ENCODE peak calls at places on chromosomes 12 and 14, in six cellular contexts. K, I, G, L, Q and B are unnamed samples.

GRCh38 chr12:119308743-119309456 is 25.6 kb upstream of the CCDC60 start:
- DNase-seq in K (no peak), I (no peak), G (peak), L (no peak), Q (no peak), B (no peak)

GRCh38 chr12:64534672-64535199 is 75.6 kb upstream of the RASSF3 start:
- DNase-seq in K (no peak), I (no peak), G (no peak), L (no peak), Q (no peak), B (no peak)

GRCh38 chr12:48917857-48918537 is 7.3 kb downstream of the FKBP11 start:
- DNase-seq in K (peak), I (no peak), G (no peak), L (no peak), Q (no peak), B (no peak)

GRCh38 chr12:50110127-50110761 is 1.8 kb upstream of the COX14 start:
- DNase-seq in K (peak), I (no peak), G (peak), L (no peak), Q (no peak), B (no peak)

GRCh38 chr14:49526101-49526500 is 60.1 kb downstream of the RPS29 start:
- DNase-seq in K (no peak), I (no peak), G (no peak), L (no peak), Q (no peak), B (no peak)

GRCh38 chr12:68200854-68201253 is 24.8 kb downstream of the IL26 start:
- DNase-seq in K (no peak), I (no peak), G (no peak), L (no peak), Q (peak), B (no peak)

GRCh38 chr12:34401659-34402227 is 379.4 kb downstream of the ALG10 start:
- DNase-seq in K (no peak), I (no peak), G (peak), L (no peak), Q (no peak), B (no peak)

GRCh38 chr12:113373966-113374365 is 15.6 kb downstream of the PLBD2 start:
- DNase-seq in K (no peak), I (no peak), G (no peak), L (no peak), Q (no peak), B (no peak)

GRCh38 chr12:103877934-103878510 is 37.0 kb upstream of the NT5DC3 start:
- DNase-seq in K (peak), I (peak), G (no peak), L (peak), Q (no peak), B (peak)

GRCh38 chr12:52252728-52253328 is 19.8 kb downstream of the KRT7 start:
- DNase-seq in K (no peak), I (no peak), G (no peak), L (no peak), Q (no peak), B (no peak)

GRCh38 chr12:92927436-92928116 is 1.5 kb downstream of the EEA1 start:
- DNase-seq in K (peak), I (peak), G (no peak), L (peak), Q (no peak), B (peak)

GRCh38 chr14:104078031-104078455 is 7.5 kb upstream of the ASPG start:
- DNase-seq in K (peak), I (peak), G (peak), L (peak), Q (peak), B (peak)

GRCh38 chr14:61570188-61570960 is 124.9 kb upstream of the HIF1A start:
- DNase-seq in K (no peak), I (peak), G (no peak), L (peak), Q (no peak), B (peak)

GRCh38 chr14:54344445-54344844 is 52.4 kb upstream of the CDKN3 start:
- DNase-seq in K (no peak), I (no peak), G (no peak), L (no peak), Q (no peak), B (no peak)

GRCh38 chr14:94029250-94029649 is 3.1 kb downstream of the OTUB2 start:
- DNase-seq in K (no peak), I (no peak), G (no peak), L (no peak), Q (no peak), B (no peak)

GRCh38 chr12:67068204-67068731 is 200.9 kb upstream of the CAND1 start:
- DNase-seq in K (no peak), I (no peak), G (peak), L (no peak), Q (no peak), B (no peak)

GRCh38 chr12:121861549-121862254 is 3.0 kb upstream of the HPD start:
- DNase-seq in K (no peak), I (peak), G (no peak), L (peak), Q (no peak), B (peak)

GRCh38 chr12:30863839-30864238 is 62.7 kb upstream of the TSPAN11 start:
- DNase-seq in K (no peak), I (no peak), G (no peak), L (no peak), Q (no peak), B (no peak)

GRCh38 chr12:105960319-105961076 is 178.3 kb downstream of the NUAK1 start:
- DNase-seq in K (no peak), I (peak), G (no peak), L (no peak), Q (no peak), B (no peak)

GRCh38 chr14:32826404-32827082 is 112.1 kb upstream of the NPAS3 start:
- DNase-seq in K (peak), I (peak), G (no peak), L (no peak), Q (no peak), B (peak)

GRCh38 chr12:33825442-33825841 is 196.9 kb upstream of the ALG10 start:
- DNase-seq in K (no peak), I (no peak), G (no peak), L (no peak), Q (no peak), B (no peak)

GRCh38 chr12:76041406-76041805 is 9.8 kb upstream of the PHLDA1 start:
- DNase-seq in K (no peak), I (no peak), G (no peak), L (no peak), Q (no peak), B (no peak)

GRCh38 chr12:132194556-132194955 is 50.3 kb downstream of the NOC4L start:
- DNase-seq in K (no peak), I (no peak), G (no peak), L (no peak), Q (no peak), B (no peak)

GRCh38 chr14:35368139-35368460 is 36.4 kb downstream of the NFKBIA start:
- DNase-seq in K (no peak), I (no peak), G (no peak), L (no peak), Q (no peak), B (no peak)

GRCh38 chr14:100712490-100712889 is 14.2 kb upstream of the DLK1 start:
- DNase-seq in K (no peak), I (no peak), G (no peak), L (no peak), Q (no peak), B (no peak)

GRCh38 chr14:42095155-42095554 is 488.5 kb downstream of the LRFN5 start:
- DNase-seq in K (no peak), I (no peak), G (peak), L (no peak), Q (no peak), B (no peak)

GRCh38 chr12:48818831-48819590 is 715 bp downstream of the CACNB3 start:
- DNase-seq in K (no peak), I (peak), G (peak), L (no peak), Q (no peak), B (no peak)

GRCh38 chr14:47526591-47527244 is 148.7 kb downstream of the MDGA2 start:
- DNase-seq in K (no peak), I (no peak), G (no peak), L (no peak), Q (no peak), B (no peak)

GRCh38 chr12:130879781-130880389 is 8.0 kb downstream of the RAN start:
- DNase-seq in K (peak), I (peak), G (no peak), L (no peak), Q (no peak), B (no peak)

GRCh38 chr12:21651821-21652220 is 5.8 kb downstream of the LDHB start:
- DNase-seq in K (no peak), I (no peak), G (no peak), L (no peak), Q (no peak), B (no peak)

GRCh38 chr14:104333903-104334811 is 195.8 kb downstream of the KIF26A start:
- DNase-seq in K (no peak), I (no peak), G (no peak), L (no peak), Q (no peak), B (no peak)

GRCh38 chr12:19739195-19739776 is 300.0 kb downstream of the AEBP2 start:
- DNase-seq in K (peak), I (peak), G (no peak), L (peak), Q (no peak), B (peak)

GRCh38 chr14:104080557-104081492 is 4.7 kb upstream of the ASPG start:
- DNase-seq in K (no peak), I (no peak), G (no peak), L (no peak), Q (no peak), B (no peak)

GRCh38 chr12:66453111-66453510 is 150.8 kb downstream of the HELB start:
- DNase-seq in K (no peak), I (no peak), G (no peak), L (no peak), Q (no peak), B (no peak)

GRCh38 chr12:91180577-91180976 is 2.0 kb downstream of the DCN start:
- DNase-seq in K (no peak), I (peak), G (no peak), L (peak), Q (peak), B (peak)

GRCh38 chr14:34930591-34931069 is 52.2 kb upstream of the SRP54 start:
- DNase-seq in K (peak), I (no peak), G (no peak), L (no peak), Q (no peak), B (no peak)

GRCh38 chr12:57046947-57047890 is 2.7 kb downstream of the MYO1A start:
- DNase-seq in K (peak), I (no peak), G (no peak), L (no peak), Q (no peak), B (no peak)

GRCh38 chr12:57049047-57049446 is 882 bp downstream of the MYO1A start:
- DNase-seq in K (no peak), I (no peak), G (no peak), L (no peak), Q (no peak), B (no peak)

GRCh38 chr12:57048423-57048822 is 1.5 kb downstream of the MYO1A start:
- DNase-seq in K (no peak), I (no peak), G (no peak), L (no peak), Q (no peak), B (no peak)

GRCh38 chr12:57046392-57046791 is 3.5 kb downstream of the MYO1A start:
- DNase-seq in K (no peak), I (no peak), G (no peak), L (no peak), Q (no peak), B (no peak)

DNA sequence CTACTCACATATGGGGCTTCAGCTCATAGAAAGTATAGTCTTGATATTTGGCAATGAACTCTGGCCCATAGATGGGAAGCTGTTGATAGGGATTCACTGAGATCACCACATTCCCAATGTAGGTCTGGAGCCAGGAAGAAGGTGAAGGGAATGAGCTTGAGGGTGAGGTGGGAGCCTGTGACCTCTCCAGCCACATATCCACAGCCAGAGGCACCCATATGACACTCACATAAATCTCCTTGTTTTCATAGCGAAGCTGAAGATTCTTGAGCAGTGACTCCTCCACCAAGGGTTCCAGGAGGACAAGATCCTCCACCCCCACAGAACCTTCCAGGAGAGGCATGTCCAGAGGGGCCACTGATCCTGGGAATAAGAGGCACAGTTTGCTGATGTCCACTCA is 1.9 kb downstream of the MYO1A start:
- DNase-seq in K (no peak), I (peak), G (no peak), L (peak), Q (peak), B (peak)
- H3K4me3 ChIP-seq in K (no peak), I (no peak), G (no peak), L (no peak), Q (no peak), B (no peak)

GRCh38 chr12:109715310-109716091 is 1.9 kb downstream of the FAM222A start:
- DNase-seq in K (peak), I (peak), G (peak), L (no peak), Q (no peak), B (no peak)
- H3K4me3 ChIP-seq in K (no peak), I (no peak), G (no peak), L (no peak), Q (no peak), B (no peak)

GRCh38 chr12:3962661-3963483 is 89.7 kb upstream of the PARP11 start:
- DNase-seq in K (peak), I (no peak), G (peak), L (no peak), Q (no peak), B (no peak)

GRCh38 chr12:3964404-3964803 is 91.2 kb upstream of the PARP11 start:
- DNase-seq in K (peak), I (no peak), G (no peak), L (no peak), Q (no peak), B (no peak)

GRCh38 chr12:3968523-3968922 is 95.3 kb upstream of the PARP11 start:
- DNase-seq in K (no peak), I (no peak), G (no peak), L (no peak), Q (no peak), B (no peak)

GRCh38 chr12:3967556-3968160 is 94.5 kb upstream of the PARP11 start:
- DNase-seq in K (no peak), I (no peak), G (no peak), L (no peak), Q (no peak), B (no peak)

DNA sequence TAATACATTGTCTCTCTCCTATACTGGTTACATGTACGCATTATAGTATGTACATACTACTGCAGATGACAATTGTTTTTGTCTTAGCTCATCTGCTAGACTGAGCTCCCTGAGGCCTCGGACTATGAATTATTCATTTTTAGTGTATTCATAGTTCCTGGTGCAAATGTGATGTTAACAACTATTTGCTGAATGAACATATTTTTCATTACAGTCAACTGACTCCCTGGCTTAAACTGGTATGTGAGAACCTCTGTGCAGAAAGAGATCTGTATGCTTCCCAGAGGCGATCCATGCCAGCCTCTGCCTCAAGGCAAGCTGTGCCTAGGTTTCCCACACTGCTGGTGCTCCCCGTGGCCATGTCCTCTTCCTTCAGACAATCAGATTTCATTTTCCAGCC is 91.9 kb upstream of the PARP11 start:
- DNase-seq in K (no peak), I (no peak), G (no peak), L (no peak), Q (no peak), B (no peak)
- H3K4me3 ChIP-seq in K (no peak), I (no peak), G (no peak), L (no peak), Q (no peak), B (no peak)

GRCh38 chr12:53300187-53300586 is 692 bp downstream of the MYG1 start:
- DNase-seq in K (no peak), I (peak), G (no peak), L (peak), Q (no peak), B (peak)

GRCh38 chr12:53298154-53298553 is 1.3 kb upstream of the MYG1 start:
- DNase-seq in K (no peak), I (peak), G (no peak), L (peak), Q (peak), B (peak)

GRCh38 chr12:53295891-53296219 is 513 bp downstream of the PFDN5 start:
- DNase-seq in K (no peak), I (peak), G (no peak), L (no peak), Q (no peak), B (no peak)

GRCh38 chr12:53299454-53300180 is at the start of gene MYG1:
- DNase-seq in K (peak), I (peak), G (peak), L (peak), Q (peak), B (peak)

DNA sequence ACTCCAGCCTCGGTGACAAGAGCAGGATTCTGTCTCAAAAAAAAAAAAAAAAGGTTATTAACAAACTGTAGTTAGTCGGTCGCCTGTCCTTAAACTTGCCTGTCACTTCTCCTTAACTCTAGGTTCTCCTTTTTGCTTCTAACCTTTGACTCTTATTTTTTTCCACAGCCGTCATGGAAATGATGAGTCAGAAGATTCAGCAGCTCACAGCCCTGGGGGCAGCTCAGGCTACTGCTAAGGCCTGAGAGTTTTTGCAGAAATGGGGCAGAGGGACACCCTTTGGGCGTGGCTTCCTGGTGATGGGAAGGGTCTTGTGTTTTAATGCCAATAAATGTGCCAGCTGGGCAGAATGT is 418 bp upstream of the MYG1 start:
- DNase-seq in K (no peak), I (peak), G (no peak), L (peak), Q (peak), B (peak)
- H3K4me3 ChIP-seq in K (peak), I (peak), G (peak), L (no peak), Q (peak), B (peak)

GRCh38 chr12:3897400-3897910 is 24.3 kb upstream of the PARP11 start:
- DNase-seq in K (no peak), I (no peak), G (no peak), L (no peak), Q (no peak), B (no peak)
- H3K4me3 ChIP-seq in K (no peak), I (no peak), G (no peak), L (no peak), Q (no peak), B (no peak)